ENCODE peak calls at places on chromosome 2, in seven cellular contexts. P is K562, H is HCT116, U is H1, K is SK-N-SH, V is GM12878, S is T47D. E is an unnamed sample.

GRCh38 chr2:135791418-135792190 is 45.4 kb downstream of the LCT start:
- DNase-seq in S (no peak), U (no peak), K (no peak), H (no peak), V (no peak), P (no peak), E (no peak)

GRCh38 chr2:240435457-240435954 is at the start of gene GPC1:
- DNase-seq in U (peak), V (no peak), P (peak), K (peak), H (peak), S (peak), E (peak)

GRCh38 chr2:37816036-37816435 is 109.1 kb upstream of the RMDN2 start:
- DNase-seq in V (no peak), S (no peak), U (no peak), H (no peak), P (no peak), K (no peak), E (no peak)

GRCh38 chr2:151655663-151656398 is 78.4 kb downstream of the NEB start:
- DNase-seq in V (no peak), K (no peak), U (no peak), H (no peak), P (no peak), S (no peak), E (no peak)

GRCh38 chr2:74991977-74992376 is 33.5 kb downstream of the POLE4 start:
- DNase-seq in K (no peak), S (no peak), H (no peak), V (no peak), U (no peak), P (peak), E (no peak)

GRCh38 chr2:12502759-12503158 is 214.0 kb upstream of the TRIB2 start:
- DNase-seq in S (no peak), K (no peak), H (no peak), V (no peak), P (no peak), U (no peak), E (no peak)

GRCh38 chr2:98708396-98709186 is 22.3 kb downstream of the MGAT4A start:
- DNase-seq in U (no peak), K (no peak), V (no peak), S (no peak), P (no peak), H (no peak), E (no peak)

GRCh38 chr2:214648520-214648919 is 161.0 kb downstream of the BARD1 start:
- DNase-seq in S (no peak), V (no peak), P (no peak), H (no peak), U (no peak), K (no peak), E (no peak)

GRCh38 chr2:150487537-150488429 is at the start of gene RND3:
- DNase-seq in S (peak), K (peak), V (no peak), P (peak), U (peak), H (peak), E (peak)

GRCh38 chr2:64454316-64455030 is 511 bp downstream of the LGALSL start:
- DNase-seq in P (peak), K (peak), H (no peak), U (peak), S (peak), V (no peak), E (no peak)

GRCh38 chr2:181955010-181955409 is 30.6 kb upstream of the PPP1R1C start:
- DNase-seq in P (no peak), H (peak), S (no peak), V (no peak), U (no peak), K (no peak), E (no peak)

GRCh38 chr2:41867553-41867952 is 180.3 kb upstream of the PKDCC start:
- DNase-seq in V (no peak), P (no peak), S (no peak), H (no peak), U (no peak), K (no peak), E (no peak)

GRCh38 chr2:58762176-58762781 is 521.2 kb upstream of the FANCL start:
- DNase-seq in U (peak), P (peak), S (peak), K (peak), V (no peak), H (peak), E (peak)

GRCh38 chr2:162475661-162476060 is 131.7 kb downstream of the GCA start:
- DNase-seq in H (no peak), P (no peak), S (no peak), V (no peak), U (no peak), K (no peak), E (no peak)

GRCh38 chr2:219777388-219777787 is 150.0 kb downstream of the SLC4A3 start:
- DNase-seq in H (no peak), V (no peak), U (no peak), P (no peak), S (no peak), K (no peak), E (no peak)

GRCh38 chr2:28951910-28952805 is 28.9 kb upstream of the TOGARAM2 start:
- DNase-seq in H (no peak), V (no peak), U (no peak), S (no peak), P (no peak), K (no peak), E (peak)

GRCh38 chr2:176157499-176158305 is 595 bp downstream of the HOXD3 start:
- DNase-seq in K (peak), H (no peak), U (peak), P (no peak), V (no peak), S (no peak), E (no peak)

GRCh38 chr2:98040331-98040939 is 44.7 kb upstream of the TMEM131 start:
- DNase-seq in S (no peak), K (no peak), H (no peak), U (peak), V (no peak), P (no peak), E (no peak)

GRCh38 chr2:216066255-216066654 is 15.4 kb downstream of the PECR start:
- DNase-seq in K (no peak), U (no peak), P (no peak), V (no peak), H (no peak), S (no peak), E (no peak)

GRCh38 chr2:192579965-192580700 is 385.4 kb upstream of the TMEFF2 start:
- DNase-seq in S (no peak), V (no peak), U (no peak), H (no peak), P (no peak), K (no peak), E (no peak)

GRCh38 chr2:229041691-229042090 is 229.4 kb downstream of the PID1 start:
- DNase-seq in S (no peak), K (no peak), V (no peak), H (no peak), P (no peak), U (no peak), E (no peak)

GRCh38 chr2:176106636-176107539 is at the start of gene HOXD11:
- DNase-seq in H (no peak), P (no peak), U (peak), V (no peak), S (peak), K (peak), E (no peak)

GRCh38 chr2:20611077-20611843 is 39.6 kb downstream of the HS1BP3 start:
- DNase-seq in S (no peak), P (no peak), K (no peak), V (no peak), U (no peak), H (no peak), E (peak)

GRCh38 chr2:128661955-128662564 is 343.4 kb upstream of the HS6ST1 start:
- DNase-seq in H (no peak), U (no peak), P (no peak), S (no peak), K (no peak), V (no peak), E (no peak)

GRCh38 chr2:216413882-216414281 is 1.6 kb downstream of the SMARCAL1 start:
- DNase-seq in S (no peak), U (no peak), V (no peak), H (no peak), K (no peak), P (peak), E (no peak)

GRCh38 chr2:128641421-128642095 is 322.9 kb upstream of the HS6ST1 start:
- DNase-seq in U (peak), P (no peak), S (no peak), K (no peak), H (no peak), V (no peak), E (no peak)

GRCh38 chr2:55961318-55961911 is 37.8 kb upstream of the EFEMP1 start:
- DNase-seq in K (peak), V (no peak), S (peak), P (peak), H (peak), U (no peak), E (peak)
- TF ChIP-seq JUND in K (no peak), V (no peak), S (no peak), P (no peak), H (no peak), U (no peak), E (no peak)

DNA sequence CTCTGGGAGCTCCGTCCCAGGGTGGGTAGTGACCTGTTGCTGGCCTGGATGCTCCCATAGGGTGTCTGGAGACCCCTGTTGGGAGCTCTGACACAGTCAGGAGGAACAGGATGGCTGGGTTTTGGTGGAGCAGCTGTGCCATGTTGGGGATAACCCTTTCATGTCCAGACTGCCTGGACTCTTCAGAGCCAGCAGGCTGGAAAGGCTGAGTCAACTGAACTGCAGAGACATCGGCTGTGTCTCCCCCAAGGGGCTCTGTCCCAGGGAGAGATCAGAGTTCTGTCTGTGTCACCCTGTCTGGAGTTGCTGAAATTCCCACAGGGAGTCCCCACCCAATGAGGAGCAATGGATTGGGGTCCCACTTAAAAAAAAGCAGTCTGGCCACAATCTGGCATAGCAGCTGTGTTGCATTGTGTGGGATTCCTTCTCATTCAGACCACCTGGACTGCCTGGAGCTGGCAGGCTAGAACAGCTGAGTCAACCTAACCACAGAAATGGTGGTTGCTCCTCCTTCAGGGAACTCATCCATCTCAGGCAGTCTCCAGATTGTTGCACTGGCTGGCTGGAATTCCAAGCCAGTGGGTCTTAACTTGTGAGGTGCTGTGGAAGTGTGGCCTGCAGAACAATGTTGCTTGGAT is 37.2 kb downstream of the AGPS start:
- DNase-seq in S (no peak), H (no peak), K (no peak), P (no peak), V (no peak), U (no peak), E (no peak)
- TF ChIP-seq JUND in S (no peak), H (no peak), K (peak), P (no peak), V (no peak), U (no peak), E (no peak)

GRCh38 chr2:44040365-44040764 is 44.6 kb upstream of the LRPPRC start:
- DNase-seq in U (no peak), V (no peak), H (no peak), K (no peak), P (no peak), S (no peak), E (no peak)

GRCh38 chr2:44045061-44045460 is 49.3 kb upstream of the LRPPRC start:
- DNase-seq in H (no peak), P (no peak), K (no peak), S (no peak), U (no peak), V (no peak), E (no peak)

GRCh38 chr2:44044281-44044720 is 48.5 kb upstream of the LRPPRC start:
- DNase-seq in H (peak), P (peak), V (peak), S (peak), K (peak), U (peak), E (peak)
- TF ChIP-seq JUND in H (no peak), P (no peak), V (no peak), S (no peak), K (no peak), U (no peak), E (no peak)

GRCh38 chr2:119236796-119237195 is 13.2 kb downstream of the STEAP3 start:
- DNase-seq in U (no peak), S (no peak), K (no peak), H (no peak), P (no peak), V (no peak), E (peak)

GRCh38 chr2:119242276-119243119 is 18.9 kb downstream of the STEAP3 start:
- DNase-seq in H (no peak), U (no peak), V (no peak), K (no peak), P (no peak), S (no peak), E (no peak)

GRCh38 chr2:119243621-119244020 is 20.0 kb downstream of the STEAP3 start:
- DNase-seq in S (no peak), P (no peak), U (no peak), V (no peak), K (no peak), H (no peak), E (no peak)

GRCh38 chr2:119241205-119241532 is 17.5 kb downstream of the STEAP3 start:
- DNase-seq in V (no peak), H (no peak), U (no peak), K (no peak), P (no peak), S (no peak), E (no peak)

GRCh38 chr2:119240311-119241204 is 16.9 kb downstream of the STEAP3 start:
- DNase-seq in U (no peak), S (no peak), P (peak), V (no peak), H (peak), K (peak), E (peak)
- TF ChIP-seq JUND in U (no peak), S (no peak), P (no peak), V (no peak), H (no peak), K (no peak), E (no peak)

GRCh38 chr2:221486106-221486505 is 86.0 kb downstream of the EPHA4 start:
- DNase-seq in S (no peak), P (no peak), H (no peak), U (no peak), K (no peak), V (no peak), E (no peak)
- TF ChIP-seq JUND in S (no peak), P (no peak), H (no peak), U (no peak), K (no peak), V (no peak), E (no peak)

GRCh38 chr2:238097988-238098853 is 1.9 kb upstream of the ESPNL start:
- DNase-seq in U (peak), K (peak), H (peak), V (no peak), P (peak), S (peak), E (no peak)
- TF ChIP-seq JUND in U (no peak), K (no peak), H (no peak), V (no peak), P (no peak), S (no peak), E (no peak)

DNA sequence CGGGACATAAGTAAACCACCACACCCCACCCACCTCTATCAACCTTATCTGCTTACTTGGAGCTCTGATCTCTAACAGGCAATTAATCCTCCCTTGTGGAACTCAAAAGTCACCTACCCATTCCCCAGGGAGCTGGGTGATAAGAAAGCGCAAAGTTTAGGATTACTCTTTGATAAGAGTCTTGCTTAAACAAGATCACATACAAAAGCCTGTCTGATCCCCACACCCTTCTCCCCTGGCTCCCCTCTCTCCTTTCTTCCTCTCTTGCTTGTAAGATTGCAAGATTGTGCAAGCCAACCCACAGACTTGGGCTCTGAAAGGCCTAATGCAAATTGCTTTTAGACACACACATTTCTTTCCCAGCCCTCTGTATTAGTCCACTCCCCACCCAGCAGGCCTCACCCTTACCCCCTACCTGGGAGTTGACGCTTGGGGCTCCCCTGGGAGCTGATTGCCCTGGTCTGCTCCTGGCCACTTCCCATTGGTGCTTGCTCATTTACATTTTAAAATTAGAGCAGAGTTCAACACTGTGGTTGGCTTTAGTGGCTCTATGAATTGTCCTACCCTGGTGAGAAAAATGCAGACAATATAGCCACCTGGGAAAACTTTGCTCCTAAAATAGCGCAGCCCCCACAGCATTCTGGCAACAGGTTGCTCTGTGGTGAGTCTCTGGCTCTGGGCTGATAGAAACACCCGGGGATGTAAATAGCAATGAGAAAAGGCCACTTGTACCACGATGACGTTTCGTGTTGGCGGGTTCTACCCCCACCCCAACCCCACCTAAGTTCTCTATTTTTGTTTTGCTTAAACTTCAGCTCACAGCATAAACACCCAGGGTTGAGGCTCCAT is 92.8 kb upstream of the MSH2 start:
- DNase-seq in H (no peak), P (peak), V (peak), K (no peak), U (no peak), S (no peak), E (peak)
- TF ChIP-seq JUND in H (no peak), P (no peak), V (no peak), K (no peak), U (no peak), S (no peak), E (no peak)

DNA sequence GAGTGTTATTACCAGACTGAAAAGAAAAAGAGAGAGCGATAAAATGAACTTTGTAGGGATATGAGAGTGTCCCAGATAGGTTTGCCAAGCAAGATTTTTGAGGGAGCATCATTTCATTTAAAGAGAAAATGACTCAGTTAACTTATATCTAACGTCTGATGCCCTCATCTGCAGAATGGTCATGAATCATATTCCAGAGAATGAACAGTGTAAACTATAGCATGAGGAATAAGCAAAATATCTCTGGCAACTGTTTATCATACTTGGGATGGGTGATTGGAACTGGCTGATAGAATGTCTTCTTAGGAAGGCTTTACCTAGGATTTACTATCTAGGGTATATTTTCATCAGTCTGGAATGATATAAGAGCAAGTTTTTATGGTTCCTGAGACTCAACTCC is 289.4 kb downstream of the CMPK2 start:
- DNase-seq in V (no peak), K (no peak), U (no peak), S (no peak), H (no peak), P (no peak), E (no peak)
- TF ChIP-seq JUND in V (no peak), K (no peak), U (no peak), S (no peak), H (no peak), P (no peak), E (no peak)

DNA sequence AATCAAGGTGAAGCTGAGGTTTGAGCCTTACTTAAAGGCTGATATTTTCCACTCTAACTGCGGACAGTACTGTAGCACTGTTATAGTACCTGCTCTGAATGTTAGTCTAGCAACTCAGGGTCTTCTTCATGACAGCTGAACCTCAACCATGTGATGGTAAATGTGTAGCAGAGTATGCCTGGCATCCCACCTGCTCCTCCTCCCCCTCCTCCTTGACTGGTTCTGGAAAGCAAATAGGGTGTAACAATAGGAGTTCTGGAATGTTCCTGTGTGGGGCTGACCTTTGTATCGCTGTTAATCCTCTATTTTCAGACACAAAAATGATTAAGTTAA is 447 bp upstream of the CCL20 start:
- DNase-seq in K (no peak), P (no peak), S (no peak), H (no peak), V (no peak), U (no peak), E (no peak)
- TF ChIP-seq JUND in K (no peak), P (no peak), S (no peak), H (no peak), V (no peak), U (no peak), E (no peak)